ENCODE peak calls at places on chromosomes 16 and 17, in eight cellular contexts. Z is DMS 273 treated with DMSO at 0.1 percent for 48 hours; D is GM04504; V is CD8-positive, alpha-beta T cell; N is NCI-H2081 treated with DMSO at 0.1 percent for 48 hours; B is HFFc6; E is effector CD4-positive, alpha-beta T cell; P is LHCN-M2. Y is an unnamed sample.

GRCh38 chr16:19907161-19907992 is 22.7 kb upstream of the GPRC5B start:
- DNase-seq in D (peak; percentile 29), Z (peak; percentile 4), V (peak; percentile 80), B (peak; percentile 60), P (peak; percentile 55), N (no peak), E (peak; percentile 50), Y (peak; percentile 80)

GRCh38 chr16:4787627-4788482 is at the start of gene SEPTIN12:
- DNase-seq in Z (no peak), B (no peak), P (no peak), N (no peak), D (no peak), E (no peak), V (no peak), Y (no peak)

GRCh38 chr17:82752371-82753200 is 721 bp downstream of the TBCD start:
- DNase-seq in E (peak; percentile 25), N (no peak), D (no peak), B (no peak), Z (no peak), V (no peak), P (peak; percentile 35), Y (no peak)

GRCh38 chr17:45261577-45262515 is at the start of gene SPATA32:
- DNase-seq in E (peak; percentile 44), P (no peak), N (no peak), D (no peak), V (peak; percentile 84), B (no peak), Z (no peak), Y (peak; percentile 69)

GRCh38 chr17:36545093-36545464 is 360 bp downstream of the GGNBP2 start:
- DNase-seq in Z (no peak), N (no peak), B (no peak), E (no peak), V (no peak), D (no peak), P (no peak), Y (no peak)

GRCh38 chr16:5024632-5025031 is 9.1 kb downstream of the NAGPA start:
- DNase-seq in Z (peak; percentile 61), B (peak; percentile 18), V (no peak), N (peak; percentile 7), D (no peak), P (peak; percentile 26), E (no peak), Y (no peak)

GRCh38 chr16:50842013-50842505 is 100.2 kb downstream of the CYLD start:
- DNase-seq in Z (no peak), D (no peak), B (no peak), P (no peak), E (no peak), N (no peak), V (peak; percentile 37), Y (no peak)

GRCh38 chr16:2775765-2776499 is 1.1 kb downstream of the ELOB start:
- DNase-seq in E (no peak), N (no peak), D (no peak), P (no peak), V (no peak), B (no peak), Z (no peak), Y (no peak)

GRCh38 chr16:626787-627457 is 3.9 kb upstream of the WFIKKN1 start:
- DNase-seq in P (peak; percentile 97), E (no peak), D (peak; percentile 91), Z (no peak), N (no peak), B (peak; percentile 96), V (no peak), Y (no peak)

GRCh38 chr16:985237-985636 is 3.7 kb downstream of the SOX8 start:
- DNase-seq in B (no peak), E (no peak), D (no peak), P (no peak), N (no peak), Z (no peak), V (no peak), Y (no peak)

GRCh38 chr17:41666708-41667279 is 21.9 kb upstream of the EIF1 start:
- DNase-seq in B (peak; percentile 43), E (peak; percentile 82), P (peak; percentile 56), Z (peak; percentile 28), D (no peak), V (peak; percentile 92), N (peak; percentile 49), Y (peak; percentile 85)

GRCh38 chr17:74881073-74881472 is 8.3 kb upstream of the FDXR start:
- DNase-seq in P (no peak), D (no peak), Z (no peak), E (no peak), V (no peak), N (no peak), B (no peak), Y (no peak)

GRCh38 chr17:77110006-77110374 is 30.8 kb upstream of the SEC14L1 start:
- DNase-seq in N (no peak), Z (no peak), D (no peak), P (no peak), E (no peak), V (no peak), B (no peak), Y (no peak)

GRCh38 chr16:58337090-58337444 is 42.2 kb upstream of the PRSS54 start:
- DNase-seq in P (no peak), N (no peak), B (no peak), Z (no peak), D (no peak), E (no peak), V (no peak), Y (no peak)

GRCh38 chr17:50758524-50758923 is 8.8 kb downstream of the ANKRD40CL start:
- DNase-seq in Z (no peak), N (no peak), B (no peak), P (no peak), V (no peak), D (no peak), E (no peak), Y (no peak)

GRCh38 chr17:15119928-15120327 is 145.2 kb downstream of the PMP22 start:
- DNase-seq in P (no peak), Z (no peak), D (peak; percentile 54), V (no peak), B (peak; percentile 25), N (no peak), E (no peak), Y (no peak)

GRCh38 chr16:22787456-22788189 is 26.3 kb upstream of the HS3ST2 start:
- DNase-seq in D (peak; percentile 82), V (no peak), E (no peak), Z (no peak), B (peak; percentile 95), N (no peak), P (peak; percentile 87), Y (no peak)

GRCh38 chr16:58418601-58419000 is 26.3 kb downstream of the GINS3 start:
- DNase-seq in Z (no peak), V (no peak), D (no peak), P (peak; percentile 64), E (no peak), B (no peak), N (no peak), Y (no peak)

GRCh38 chr17:17344507-17345293 is 41.5 kb downstream of the NT5M start:
- DNase-seq in B (no peak), D (no peak), Z (no peak), N (no peak), V (no peak), E (no peak), P (peak; percentile 13), Y (no peak)

GRCh38 chr17:80667462-80668277 is 123.0 kb downstream of the RPTOR start:
- DNase-seq in E (no peak), B (no peak), D (no peak), P (no peak), N (no peak), Z (no peak), V (peak; percentile 63), Y (no peak)

GRCh38 chr17:8991514-8992285 is 26.2 kb upstream of the PIK3R5 start:
- DNase-seq in V (peak; percentile 74), B (peak; percentile 42), N (no peak), E (peak; percentile 58), P (peak; percentile 43), Z (no peak), D (peak; percentile 30), Y (peak; percentile 65)

GRCh38 chr16:51931596-51931995 is 615.3 kb downstream of the TOX3 start:
- DNase-seq in E (no peak), N (no peak), D (no peak), P (no peak), V (no peak), B (no peak), Z (no peak), Y (no peak)

GRCh38 chr17:8941520-8941919 is 24.0 kb downstream of the PIK3R5 start:
- DNase-seq in Z (no peak), E (peak; percentile 45), P (no peak), D (no peak), B (no peak), N (no peak), V (peak; percentile 79), Y (peak; percentile 54)

GRCh38 chr17:77480509-77481215 is 339.9 kb downstream of the SEC14L1 start:
- DNase-seq in E (no peak), P (no peak), Z (no peak), B (no peak), V (no peak), N (no peak), D (no peak), Y (no peak)

GRCh38 chr16:30741461-30741914 is 6.7 kb upstream of the PHKG2 start:
- DNase-seq in P (peak; percentile 84), Z (no peak), V (no peak), E (no peak), D (peak; percentile 58), B (peak; percentile 86), N (no peak), Y (no peak)

GRCh38 chr16:12160249-12160648 is 183.7 kb downstream of the SNX29 start:
- DNase-seq in V (no peak), N (no peak), Z (no peak), B (no peak), E (no peak), P (peak; percentile 46), D (no peak), Y (no peak)

GRCh38 chr17:8393470-8394231 is 4.0 kb downstream of the RNF222 start:
- DNase-seq in D (no peak), Z (no peak), E (peak; percentile 19), N (no peak), V (peak; percentile 66), B (no peak), P (no peak), Y (no peak)

GRCh38 chr17:40559954-40560591 is 5.2 kb downstream of the CCR7 start:
- DNase-seq in N (peak; percentile 55), E (peak; percentile 78), D (peak; percentile 86), P (peak; percentile 84), V (peak; percentile 90), B (peak; percentile 83), Z (peak; percentile 79), Y (peak; percentile 82)

GRCh38 chr17:1368588-1368987 is 31.4 kb downstream of the YWHAE start:
- DNase-seq in E (no peak), B (no peak), P (no peak), D (no peak), N (no peak), V (no peak), Z (no peak), Y (no peak)

GRCh38 chr17:45170280-45170975 is 8.8 kb downstream of the HEXIM2 start:
- DNase-seq in Z (no peak), N (no peak), E (no peak), B (no peak), P (no peak), V (no peak), D (no peak), Y (no peak)

GRCh38 chr17:82892869-82893565 is 53.2 kb upstream of the ZNF750 start:
- DNase-seq in D (no peak), V (peak; percentile 84), E (peak; percentile 65), P (no peak), N (no peak), Z (no peak), B (no peak), Y (no peak)